ENCODE peak calls at places on chromosomes 11 and 22, in four cellular contexts. A is H9, G is mesenchymal stem cell, Z is IMR-90. E is an unnamed sample.

GRCh38 chr11:105609341-105609781 is 512 bp upstream of the GRIA4 start:
- DNase-seq in A (peak), G (peak), Z (peak), E (peak)

GRCh38 chr11:34787348-34787747 is 128.8 kb downstream of the APIP start:
- DNase-seq in A (no peak), G (no peak), Z (peak), E (no peak)

GRCh38 chr11:109739374-109739773 is 317.4 kb downstream of the C11orf87 start:
- DNase-seq in A (no peak), G (no peak), Z (no peak), E (no peak)

GRCh38 chr22:21568207-21569075 is 927 bp downstream of the UBE2L3 start:
- DNase-seq in A (no peak), G (peak), Z (peak), E (peak)

GRCh38 chr11:82732348-82732733 is 1.3 kb downstream of the FAM181B start:
- DNase-seq in A (peak), G (no peak), Z (no peak), E (no peak)

GRCh38 chr22:33202455-33202854 is 144.3 kb upstream of the SYN3 start:
- DNase-seq in A (no peak), G (no peak), Z (no peak), E (no peak)

GRCh38 chr11:131686836-131687235 is 316.4 kb downstream of the NTM start:
- DNase-seq in A (no peak), G (no peak), Z (no peak), E (no peak)

GRCh38 chr11:61834278-61835004 is 6.3 kb downstream of the FADS2 start:
- DNase-seq in A (peak), G (peak), Z (peak), E (peak)

GRCh38 chr11:12090761-12091261 is 19.6 kb upstream of the MICAL2 start:
- DNase-seq in A (no peak), G (no peak), Z (no peak), E (peak)

GRCh38 chr11:12092714-12093113 is 17.7 kb upstream of the MICAL2 start:
- DNase-seq in A (peak), G (no peak), Z (no peak), E (peak)

GRCh38 chr11:12089473-12089872 is 20.9 kb upstream of the MICAL2 start:
- DNase-seq in A (no peak), G (peak), Z (peak), E (no peak)

GRCh38 chr11:12090061-12090572 is 20.3 kb upstream of the MICAL2 start:
- DNase-seq in A (no peak), G (no peak), Z (peak), E (peak)

GRCh38 chr11:12091957-12092558 is 18.3 kb upstream of the MICAL2 start:
- DNase-seq in A (no peak), G (no peak), Z (no peak), E (peak)
- H2AK5ac ChIP-seq in A (no peak), G (no peak), Z (peak), E (no peak)

DNA sequence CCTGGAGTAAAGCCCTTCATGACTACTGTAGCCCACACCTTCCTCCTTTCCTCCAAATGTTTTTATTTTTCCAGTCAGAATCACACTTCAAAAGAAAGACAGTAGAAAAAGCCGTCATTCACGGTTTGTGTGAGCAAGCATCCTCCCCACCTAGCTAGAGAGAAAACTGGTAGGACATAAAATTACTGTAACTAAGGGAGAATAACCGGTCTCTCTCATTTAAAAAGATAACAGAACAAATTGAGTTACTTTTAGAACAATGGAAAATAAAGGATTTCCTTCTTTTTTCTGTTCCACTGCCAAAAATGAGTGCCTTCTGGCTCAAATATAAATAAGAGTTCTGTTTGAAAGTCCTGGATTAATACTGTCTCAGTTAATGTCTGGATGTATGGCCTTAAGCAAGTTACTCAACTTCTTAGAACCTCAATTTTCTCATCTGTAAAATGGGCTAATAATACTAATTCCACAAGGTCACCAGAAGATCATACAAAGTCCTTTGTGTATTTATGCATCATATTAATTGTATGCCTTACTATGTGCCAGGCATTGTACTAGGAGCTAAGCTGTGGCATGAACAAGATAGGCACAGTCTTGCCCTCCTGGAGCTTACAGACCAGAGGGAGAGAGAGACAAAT is 84.7 kb downstream of the ME3 start:
- DNase-seq in A (no peak), G (no peak), Z (no peak), E (no peak)
- H2AK5ac ChIP-seq in A (no peak), G (peak), Z (no peak), E (no peak)

GRCh38 chr11:108698844-108699642 is 34.2 kb downstream of the DDX10 start:
- DNase-seq in A (no peak), G (no peak), Z (no peak), E (no peak)

GRCh38 chr11:108697872-108698473 is 33.1 kb downstream of the DDX10 start:
- DNase-seq in A (peak), G (peak), Z (peak), E (peak)

DNA sequence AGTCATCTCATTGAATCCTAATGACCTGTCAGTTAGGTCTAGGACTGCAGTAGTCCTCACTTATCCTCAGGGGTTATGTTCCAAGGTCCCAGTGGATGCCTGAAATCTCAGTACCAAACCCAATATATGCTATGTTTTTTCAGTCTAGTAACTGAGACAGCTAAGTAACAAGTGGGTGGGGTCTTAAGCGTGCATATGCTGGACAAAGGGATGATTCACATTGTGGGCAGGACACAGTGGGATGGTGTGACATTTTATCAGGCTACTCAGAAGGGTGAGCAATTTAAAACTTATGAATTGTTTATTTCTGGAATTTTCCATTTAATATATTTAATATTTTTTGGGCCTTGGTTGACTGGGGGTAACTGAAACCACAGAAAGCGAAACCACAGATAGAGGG is 29.0 kb downstream of the DDX10 start:
- DNase-seq in A (no peak), G (peak), Z (peak), E (no peak)
- H2AK5ac ChIP-seq in A (no peak), G (no peak), Z (peak), E (no peak)

GRCh38 chr22:42079319-42080251 is at the start of gene SMDT1:
- DNase-seq in A (peak), G (peak), Z (peak), E (peak)
- H2AK5ac ChIP-seq in A (no peak), G (peak), Z (peak), E (no peak)

DNA sequence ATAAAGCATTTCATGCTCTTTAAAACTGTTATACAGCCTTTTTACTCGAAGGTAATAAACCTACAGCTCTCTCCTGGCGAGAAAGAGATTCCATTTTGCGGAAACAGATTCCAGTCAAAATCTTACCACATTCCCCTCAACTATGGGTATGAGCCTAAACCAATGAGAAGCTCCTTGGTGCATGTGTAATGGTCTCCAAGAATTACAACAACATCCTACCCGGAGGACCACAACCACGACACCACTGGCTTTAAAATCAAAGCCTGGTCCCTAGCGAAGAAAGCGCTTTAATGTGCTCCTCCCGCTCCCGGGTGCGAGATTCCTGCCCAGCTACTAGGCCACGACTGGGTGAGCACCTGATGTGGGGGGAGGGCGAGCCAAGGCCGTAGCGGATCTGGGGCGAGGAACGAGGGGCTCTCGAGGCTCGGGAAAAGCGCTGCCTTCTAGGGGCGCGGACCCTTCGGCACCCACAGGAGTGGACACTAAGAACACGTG is 799 bp downstream of the CELF1 start:
- DNase-seq in A (peak), G (peak), Z (peak), E (peak)
- H2AK5ac ChIP-seq in A (no peak), G (no peak), Z (peak), E (peak)

GRCh38 chr22:32024791-32025190 is 18.3 kb upstream of the SLC5A1 start:
- DNase-seq in A (no peak), G (no peak), Z (peak), E (no peak)
- H2AK5ac ChIP-seq in A (no peak), G (no peak), Z (no peak), E (no peak)

GRCh38 chr22:44824271-44824670 is 71.9 kb downstream of the ARHGAP8 start:
- DNase-seq in A (no peak), G (no peak), Z (no peak), E (no peak)

GRCh38 chr22:44823806-44824205 is 71.4 kb downstream of the ARHGAP8 start:
- DNase-seq in A (no peak), G (no peak), Z (no peak), E (no peak)

GRCh38 chr22:44823396-44823795 is 71.0 kb downstream of the ARHGAP8 start:
- DNase-seq in A (no peak), G (no peak), Z (no peak), E (no peak)

GRCh38 chr22:44827666-44828065 is 75.3 kb downstream of the ARHGAP8 start:
- DNase-seq in A (no peak), G (no peak), Z (no peak), E (no peak)

GRCh38 chr22:44825310-44826150 is 73.2 kb downstream of the ARHGAP8 start:
- DNase-seq in A (no peak), G (no peak), Z (no peak), E (no peak)
- H2AK5ac ChIP-seq in A (no peak), G (no peak), Z (no peak), E (no peak)

DNA sequence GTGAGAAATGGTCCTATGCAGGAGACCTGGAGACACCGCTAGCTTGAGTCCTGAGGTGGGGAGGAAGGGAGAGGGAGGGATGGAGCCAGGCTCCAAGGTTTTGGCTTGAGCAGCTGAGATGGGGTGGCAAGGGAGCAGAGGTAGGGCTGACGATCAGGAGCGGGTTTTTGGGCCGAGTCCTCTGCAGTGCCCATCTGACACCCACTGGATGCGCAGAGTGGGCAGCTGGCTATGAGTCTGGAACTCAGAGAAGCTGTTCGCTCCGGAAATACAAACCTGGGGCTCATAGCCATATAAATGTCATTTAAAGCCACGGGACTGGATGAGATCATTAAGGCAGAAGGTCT is 450 bp upstream of the MAFF start:
- DNase-seq in A (no peak), G (no peak), Z (no peak), E (no peak)
- H2AK5ac ChIP-seq in A (no peak), G (peak), Z (peak), E (no peak)

GRCh38 chr11:112269139-112269538 is 8.5 kb upstream of the PLET1 start:
- DNase-seq in A (no peak), G (no peak), Z (no peak), E (no peak)
- H2AK5ac ChIP-seq in A (no peak), G (no peak), Z (no peak), E (no peak)

GRCh38 chr11:2813141-2813908 is 72.2 kb downstream of the CDKN1C start:
- DNase-seq in A (no peak), G (peak), Z (peak), E (no peak)

GRCh38 chr11:2816517-2816916 is 69.1 kb downstream of the CDKN1C start:
- DNase-seq in A (no peak), G (no peak), Z (no peak), E (no peak)

GRCh38 chr11:2815762-2816496 is 69.6 kb downstream of the CDKN1C start:
- DNase-seq in A (no peak), G (no peak), Z (no peak), E (no peak)

GRCh38 chr11:2813968-2814367 is 71.6 kb downstream of the CDKN1C start:
- DNase-seq in A (no peak), G (no peak), Z (no peak), E (no peak)

DNA sequence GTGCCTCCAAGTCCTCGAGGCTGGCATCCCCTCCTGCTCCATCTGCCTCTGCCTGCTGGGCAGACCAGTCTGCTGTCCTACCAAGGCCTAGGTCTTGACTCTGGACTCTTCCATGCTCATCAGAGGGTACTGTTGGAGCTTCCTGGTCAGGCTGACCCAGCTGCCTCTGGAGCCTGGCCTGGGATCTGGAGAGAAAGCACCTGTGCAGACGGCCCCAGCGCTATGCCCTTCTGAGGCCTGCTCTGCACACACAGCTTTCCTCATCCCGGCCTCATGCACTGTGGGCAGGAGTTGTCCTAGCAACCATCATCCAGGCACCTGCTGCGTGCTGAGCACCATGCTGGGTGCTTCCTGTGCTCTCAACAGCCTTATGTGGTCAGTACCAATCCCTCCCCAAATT is 70.8 kb downstream of the CDKN1C start:
- DNase-seq in A (no peak), G (no peak), Z (no peak), E (no peak)
- H2AK5ac ChIP-seq in A (no peak), G (no peak), Z (peak), E (no peak)

E was measured in mesendoderm.